ENCODE peak calls at places on chromosomes 7 and 10, in ten cellular contexts. Q is AG04450; R is lower lobe of right lung; W is suprapubic skin; N is transverse colon; D is stomach; Z is psoas muscle; X is endodermal cell; M is CD8-positive, alpha-beta T cell; F is A549. H is an unnamed sample.

GRCh38 chr7:41652265-41652664 is 50.6 kb downstream of the INHBA start:
- DNase-seq in Q (no peak), R (no peak), W (no peak), N (no peak), D (no peak), Z (no peak), X (no peak), M (no peak), F (no peak), H (no peak)

GRCh38 chr10:97475936-97476594 is 22.2 kb downstream of the MMS19 start:
- DNase-seq in Q (no peak), R (no peak), W (no peak), N (no peak), D (no peak), Z (no peak), X (no peak), M (no peak), F (no peak), H (no peak)

GRCh38 chr10:35384265-35384868 is 48.1 kb downstream of the CCNY start:
- DNase-seq in Q (no peak), R (no peak), W (no peak), N (no peak), D (no peak), Z (no peak), X (peak; percentile 75), M (no peak), F (no peak), H (no peak)

GRCh38 chr10:60460058-60460457 is 70.4 kb upstream of the ANK3 start:
- DNase-seq in Q (no peak), R (no peak), W (no peak), N (no peak), D (no peak), Z (no peak), X (no peak), M (no peak), F (no peak), H (no peak)

GRCh38 chr7:79709574-79710409 is 256.3 kb upstream of the MAGI2 start:
- DNase-seq in Q (no peak), R (no peak), W (no peak), N (peak; percentile 15), D (no peak), Z (no peak), X (peak; percentile 54), M (no peak), F (peak; percentile 16), H (peak; percentile 66)

GRCh38 chr7:1548438-1548831 is 7.6 kb downstream of the TMEM184A start:
- DNase-seq in Q (no peak), R (no peak), W (no peak), N (no peak), D (no peak), Z (peak; percentile 49), X (no peak), M (no peak), F (peak; percentile 53), H (no peak)

GRCh38 chr10:102384606-102385429 is 10.7 kb upstream of the NFKB2 start:
- DNase-seq in Q (no peak), R (no peak), W (no peak), N (no peak), D (peak; percentile 38), Z (no peak), X (no peak), M (no peak), F (no peak), H (no peak)

GRCh38 chr10:35136263-35136815 is 9.7 kb downstream of the CREM start:
- DNase-seq in Q (no peak), R (no peak), W (no peak), N (no peak), D (no peak), Z (no peak), X (no peak), M (no peak), F (no peak), H (no peak)

GRCh38 chr7:99024066-99024465 is 119.8 kb downstream of the SMURF1 start:
- DNase-seq in Q (no peak), R (no peak), W (no peak), N (no peak), D (no peak), Z (no peak), X (no peak), M (no peak), F (no peak), H (no peak)

GRCh38 chr7:2116086-2116810 is 116.5 kb downstream of the MAD1L1 start:
- DNase-seq in Q (no peak), R (no peak), W (no peak), N (no peak), D (no peak), Z (peak; percentile 84), X (no peak), M (no peak), F (no peak), H (no peak)

GRCh38 chr10:15461353-15462108 is 90.4 kb upstream of the FAM171A1 start:
- DNase-seq in Q (no peak), R (no peak), W (no peak), N (peak; percentile 18), D (no peak), Z (peak; percentile 50), X (no peak), M (no peak), F (peak; percentile 73), H (peak; percentile 32)

GRCh38 chr7:44280993-44281721 is 44.2 kb downstream of the CAMK2B start:
- DNase-seq in Q (no peak), R (peak; percentile 39), W (peak; percentile 75), N (peak; percentile 5), D (no peak), Z (peak; percentile 72), X (peak; percentile 26), M (no peak), F (no peak), H (no peak)

GRCh38 chr10:125638555-125638954 is 44.4 kb downstream of the TEX36 start:
- DNase-seq in Q (no peak), R (no peak), W (no peak), N (no peak), D (no peak), Z (no peak), X (no peak), M (no peak), F (no peak), H (no peak)

GRCh38 chr10:5547934-5548660 is 23.3 kb downstream of the CALML3 start:
- DNase-seq in Q (no peak), R (peak; percentile 81), W (peak; percentile 81), N (peak; percentile 68), D (peak; percentile 76), Z (peak; percentile 42), X (no peak), M (no peak), F (peak; percentile 75), H (peak; percentile 73)
- H3K4me3 ChIP-seq in Q (no peak overlapping the region), R (peak overlapping the region; percentile 27), W (peak overlapping the region; percentile 30), N (no peak overlapping the region), D (peak overlapping the region; percentile 15), Z (peak overlapping the region; percentile 36), X (no peak overlapping the region), M (no peak overlapping the region), F (peak overlapping the region; percentile 20), H (no peak overlapping the region)

GRCh38 chr10:77038412-77038806 is 599.2 kb downstream of the KCNMA1 start:
- DNase-seq in Q (no peak), R (no peak), W (no peak), N (no peak), D (no peak), Z (no peak), X (no peak), M (no peak), F (no peak), H (no peak)

GRCh38 chr10:77037735-77038411 is 599.7 kb downstream of the KCNMA1 start:
- DNase-seq in Q (no peak), R (no peak), W (no peak), N (no peak), D (no peak), Z (no peak), X (no peak), M (no peak), F (no peak), H (no peak)

GRCh38 chr10:77034795-77035194 is 602.8 kb downstream of the KCNMA1 start:
- DNase-seq in Q (no peak), R (no peak), W (no peak), N (no peak), D (no peak), Z (peak; percentile 65), X (no peak), M (no peak), F (no peak), H (no peak)

GRCh38 chr10:77041636-77042258 is 595.9 kb downstream of the KCNMA1 start:
- DNase-seq in Q (no peak), R (peak; percentile 45), W (no peak), N (no peak), D (no peak), Z (no peak), X (no peak), M (peak; percentile 16), F (no peak), H (peak; percentile 20)

DNA sequence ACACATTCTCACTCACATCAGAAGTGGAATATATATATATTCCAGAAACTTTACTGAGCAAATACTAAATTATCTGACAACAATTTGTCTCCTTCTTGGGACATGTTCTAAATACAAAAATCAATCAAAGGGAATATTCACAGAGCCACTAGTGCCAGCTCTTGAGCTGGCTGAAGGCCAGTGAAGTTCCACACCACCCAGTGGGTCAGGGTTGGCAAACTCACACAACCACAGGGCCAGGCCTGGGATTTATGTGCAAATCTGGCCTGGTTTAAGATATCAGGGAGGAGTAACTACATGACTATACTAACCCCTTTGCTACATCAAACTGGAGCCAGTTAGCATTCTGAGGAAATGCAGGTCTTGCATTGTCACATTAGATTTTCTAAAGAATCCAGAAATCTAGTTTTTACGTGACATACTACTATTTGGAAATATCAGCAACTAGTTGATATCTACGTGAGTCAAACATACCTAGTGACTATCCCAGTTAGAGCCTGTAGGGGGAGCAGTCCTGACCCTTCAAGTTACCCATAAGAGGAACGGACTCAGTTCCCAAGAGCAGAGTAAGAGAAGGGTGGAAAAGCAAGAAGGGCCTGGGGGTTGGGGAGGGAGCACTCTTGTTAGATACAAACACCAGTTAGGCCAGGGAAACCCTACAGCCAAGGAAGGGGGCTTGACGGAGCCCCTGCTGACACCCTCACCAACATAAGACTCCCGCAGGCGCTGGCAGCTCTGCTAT is 600.4 kb downstream of the KCNMA1 start:
- DNase-seq in Q (no peak), R (no peak), W (no peak), N (no peak), D (no peak), Z (no peak), X (peak; percentile 77), M (no peak), F (peak; percentile 50), H (no peak)
- TF ChIP-seq CTCF in Q (peak; percentile 54), R (peak; percentile 42), W (peak; percentile 23), N (no peak), D (no peak), Z (peak; percentile 26), X (peak; percentile 90), M (no peak), F (peak; percentile 38), H (peak; percentile 48)

GRCh38 chr7:158329686-158330085 is 257.9 kb downstream of the PTPRN2 start:
- DNase-seq in Q (no peak), R (no peak), W (no peak), N (no peak), D (no peak), Z (no peak), X (peak; percentile 22), M (no peak), F (no peak), H (no peak)
- H3K9me3 ChIP-seq in Q (peaks cover 70% of the 10 kb centered on the region), R (no peaks in the 10 kb centered on the region), W (no peaks in the 10 kb centered on the region), N (no peaks in the 10 kb centered on the region), D (no peaks in the 10 kb centered on the region), Z (no peaks in the 10 kb centered on the region), X (peaks cover 64% of the 10 kb centered on the region), M (no peaks in the 10 kb centered on the region), F (peaks cover 12% of the 10 kb centered on the region), H (no peaks in the 10 kb centered on the region)

DNA sequence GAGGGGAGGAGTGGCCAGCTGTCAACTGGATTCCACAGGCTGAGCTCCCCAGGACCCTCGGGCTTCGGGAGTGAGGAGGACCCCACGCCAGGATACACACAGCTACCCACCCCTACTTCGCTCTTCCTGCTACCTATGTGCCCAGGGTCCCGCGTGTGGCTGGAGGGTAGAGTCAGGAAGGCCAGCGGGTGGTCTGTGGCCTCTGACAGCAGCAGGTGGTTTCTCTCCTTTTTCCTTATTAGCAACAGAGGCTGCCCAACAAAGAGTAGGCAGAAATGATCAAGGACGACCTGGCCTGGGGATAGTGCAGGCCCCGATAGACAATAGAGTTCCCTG is 1.1 kb upstream of the KCNMA1 start:
- DNase-seq in Q (no peak), R (no peak), W (no peak), N (no peak), D (no peak), Z (no peak), X (no peak), M (no peak), F (no peak), H (no peak)
- H3K4me3 ChIP-seq in Q (peak overlapping the region; percentile 91), R (peak overlapping the region; percentile 41), W (peak overlapping the region; percentile 58), N (peak overlapping the region; percentile 11), D (peak overlapping the region; percentile 60), Z (peak overlapping the region; percentile 81), X (peak overlapping the region; percentile 53), M (no peak overlapping the region), F (peak overlapping the region; percentile 90), H (peak overlapping the region; percentile 33)

H was measured in colonic mucosa.